ENCODE peak calls at places on chromosome 21, in five cellular contexts. One of them, this sample, is unnamed.

GRCh38 chr21:39885119-39885848 is 18.0 kb downstream of the PCP4 start:
- DNase-seq in NCI-H748 treated with DMSO at 0.1 percent for 48 hours: no peak
- DNase-seq in NB4: peak; percentile 39
- DNase-seq in stimulated activated CD8-positive, alpha-beta memory T cell treated with anti-CD3 and anti-CD28 coated beads, Interleukin-2, amount 100 ng/mL, for 1 hour: no peak
- DNase-seq in activated CD4-positive, alpha-beta T cell treated with anti-CD3 and anti-CD28 coated beads, Interleukin-2, amount 50 U/mL, for 48 hours: no peak
- DNase-seq in this sample: no peak

GRCh38 chr21:39020751-39021474 is 162.3 kb downstream of the PSMG1 start:
- DNase-seq in stimulated activated CD8-positive, alpha-beta memory T cell treated with anti-CD3 and anti-CD28 coated beads, Interleukin-2, amount 100 ng/mL, for 1 hour: no peak
- DNase-seq in NB4: peak; percentile 58
- DNase-seq in NCI-H748 treated with DMSO at 0.1 percent for 48 hours: no peak
- DNase-seq in activated CD4-positive, alpha-beta T cell treated with anti-CD3 and anti-CD28 coated beads, Interleukin-2, amount 50 U/mL, for 48 hours: no peak
- DNase-seq in this sample: peak; percentile 50

GRCh38 chr21:34673006-34673405 is 4.2 kb downstream of the CLIC6 start:
- DNase-seq in stimulated activated CD8-positive, alpha-beta memory T cell treated with anti-CD3 and anti-CD28 coated beads, Interleukin-2, amount 100 ng/mL, for 1 hour: no peak
- DNase-seq in NB4: peak; percentile 30
- DNase-seq in activated CD4-positive, alpha-beta T cell treated with anti-CD3 and anti-CD28 coated beads, Interleukin-2, amount 50 U/mL, for 48 hours: no peak
- DNase-seq in NCI-H748 treated with DMSO at 0.1 percent for 48 hours: no peak
- DNase-seq in this sample: no peak

GRCh38 chr21:38771536-38771935 is 34.2 kb upstream of the ETS2 start:
- DNase-seq in activated CD4-positive, alpha-beta T cell treated with anti-CD3 and anti-CD28 coated beads, Interleukin-2, amount 50 U/mL, for 48 hours: no peak
- DNase-seq in NCI-H748 treated with DMSO at 0.1 percent for 48 hours: no peak
- DNase-seq in NB4: no peak
- DNase-seq in stimulated activated CD8-positive, alpha-beta memory T cell treated with anti-CD3 and anti-CD28 coated beads, Interleukin-2, amount 100 ng/mL, for 1 hour: no peak
- DNase-seq in this sample: no peak

GRCh38 chr21:41610042-41610839 is 102.3 kb upstream of the TMPRSS2 start:
- DNase-seq in NCI-H748 treated with DMSO at 0.1 percent for 48 hours: peak; percentile 67
- DNase-seq in stimulated activated CD8-positive, alpha-beta memory T cell treated with anti-CD3 and anti-CD28 coated beads, Interleukin-2, amount 100 ng/mL, for 1 hour: no peak
- DNase-seq in activated CD4-positive, alpha-beta T cell treated with anti-CD3 and anti-CD28 coated beads, Interleukin-2, amount 50 U/mL, for 48 hours: peak; percentile 55
- DNase-seq in NB4: peak; percentile 61
- DNase-seq in this sample: peak; percentile 58

GRCh38 chr21:41894511-41894910 is 15.4 kb upstream of the PRDM15 start:
- DNase-seq in NCI-H748 treated with DMSO at 0.1 percent for 48 hours: no peak
- DNase-seq in NB4: no peak
- DNase-seq in activated CD4-positive, alpha-beta T cell treated with anti-CD3 and anti-CD28 coated beads, Interleukin-2, amount 50 U/mL, for 48 hours: no peak
- DNase-seq in stimulated activated CD8-positive, alpha-beta memory T cell treated with anti-CD3 and anti-CD28 coated beads, Interleukin-2, amount 100 ng/mL, for 1 hour: no peak
- DNase-seq in this sample: no peak

GRCh38 chr21:15826147-15826780 is 96.5 kb downstream of the USP25 start:
- DNase-seq in activated CD4-positive, alpha-beta T cell treated with anti-CD3 and anti-CD28 coated beads, Interleukin-2, amount 50 U/mL, for 48 hours: peak; percentile 6
- DNase-seq in NB4: peak; percentile 55
- DNase-seq in NCI-H748 treated with DMSO at 0.1 percent for 48 hours: no peak
- DNase-seq in stimulated activated CD8-positive, alpha-beta memory T cell treated with anti-CD3 and anti-CD28 coated beads, Interleukin-2, amount 100 ng/mL, for 1 hour: no peak
- DNase-seq in this sample: peak; percentile 62

GRCh38 chr21:44370027-44370735 is 16.8 kb downstream of the TRPM2 start:
- DNase-seq in activated CD4-positive, alpha-beta T cell treated with anti-CD3 and anti-CD28 coated beads, Interleukin-2, amount 50 U/mL, for 48 hours: no peak
- DNase-seq in stimulated activated CD8-positive, alpha-beta memory T cell treated with anti-CD3 and anti-CD28 coated beads, Interleukin-2, amount 100 ng/mL, for 1 hour: no peak
- DNase-seq in NCI-H748 treated with DMSO at 0.1 percent for 48 hours: peak; percentile 16
- DNase-seq in NB4: no peak
- DNase-seq in this sample: no peak

GRCh38 chr21:39422468-39423241 is 22.9 kb downstream of the LCA5L start:
- DNase-seq in NCI-H748 treated with DMSO at 0.1 percent for 48 hours: no peak
- DNase-seq in stimulated activated CD8-positive, alpha-beta memory T cell treated with anti-CD3 and anti-CD28 coated beads, Interleukin-2, amount 100 ng/mL, for 1 hour: no peak
- DNase-seq in activated CD4-positive, alpha-beta T cell treated with anti-CD3 and anti-CD28 coated beads, Interleukin-2, amount 50 U/mL, for 48 hours: no peak
- DNase-seq in NB4: peak; percentile 12
- DNase-seq in this sample: peak; percentile 28

GRCh38 chr21:39209334-39209688 is 26.1 kb upstream of the PSMG1 start:
- DNase-seq in activated CD4-positive, alpha-beta T cell treated with anti-CD3 and anti-CD28 coated beads, Interleukin-2, amount 50 U/mL, for 48 hours: no peak
- DNase-seq in NCI-H748 treated with DMSO at 0.1 percent for 48 hours: no peak
- DNase-seq in stimulated activated CD8-positive, alpha-beta memory T cell treated with anti-CD3 and anti-CD28 coated beads, Interleukin-2, amount 100 ng/mL, for 1 hour: no peak
- DNase-seq in NB4: no peak
- DNase-seq in this sample: no peak

GRCh38 chr21:44492572-44493385 is 37.5 kb downstream of the LRRC3 start:
- DNase-seq in stimulated activated CD8-positive, alpha-beta memory T cell treated with anti-CD3 and anti-CD28 coated beads, Interleukin-2, amount 100 ng/mL, for 1 hour: no peak
- DNase-seq in activated CD4-positive, alpha-beta T cell treated with anti-CD3 and anti-CD28 coated beads, Interleukin-2, amount 50 U/mL, for 48 hours: no peak
- DNase-seq in NCI-H748 treated with DMSO at 0.1 percent for 48 hours: no peak
- DNase-seq in NB4: no peak
- DNase-seq in this sample: peak; percentile 6

GRCh38 chr21:38171723-38172344 is 85.0 kb upstream of the KCNJ15 start:
- DNase-seq in NB4: peak; percentile 5
- DNase-seq in activated CD4-positive, alpha-beta T cell treated with anti-CD3 and anti-CD28 coated beads, Interleukin-2, amount 50 U/mL, for 48 hours: no peak
- DNase-seq in stimulated activated CD8-positive, alpha-beta memory T cell treated with anti-CD3 and anti-CD28 coated beads, Interleukin-2, amount 100 ng/mL, for 1 hour: no peak
- DNase-seq in NCI-H748 treated with DMSO at 0.1 percent for 48 hours: no peak
- DNase-seq in this sample: peak; percentile 9

GRCh38 chr21:46220847-46221246 is 7.7 kb downstream of the LSS start:
- DNase-seq in NB4: no peak
- DNase-seq in NCI-H748 treated with DMSO at 0.1 percent for 48 hours: no peak
- DNase-seq in stimulated activated CD8-positive, alpha-beta memory T cell treated with anti-CD3 and anti-CD28 coated beads, Interleukin-2, amount 100 ng/mL, for 1 hour: no peak
- DNase-seq in activated CD4-positive, alpha-beta T cell treated with anti-CD3 and anti-CD28 coated beads, Interleukin-2, amount 50 U/mL, for 48 hours: no peak
- DNase-seq in this sample: no peak

GRCh38 chr21:39676054-39676771 is 63.5 kb downstream of the B3GALT5 start:
- DNase-seq in stimulated activated CD8-positive, alpha-beta memory T cell treated with anti-CD3 and anti-CD28 coated beads, Interleukin-2, amount 100 ng/mL, for 1 hour: no peak
- DNase-seq in NCI-H748 treated with DMSO at 0.1 percent for 48 hours: peak; percentile 95
- DNase-seq in NB4: no peak
- DNase-seq in activated CD4-positive, alpha-beta T cell treated with anti-CD3 and anti-CD28 coated beads, Interleukin-2, amount 50 U/mL, for 48 hours: no peak
- DNase-seq in this sample: no peak

This sample was measured in Kasumi-1.